ENCODE peak calls at places on chromosomes 11 and 22, in four cellular contexts. D is HL-60, N is GM12891, H is GM12878. B is an unnamed sample.

GRCh38 chr22:30245985-30246901 is at the start of gene LIF:
- DNase-seq in D (no peak), N (peak; percentile 77), H (no peak), B (peak; percentile 26)

GRCh38 chr11:115452245-115452644 is 52.0 kb downstream of the CADM1 start:
- DNase-seq in D (no peak), N (no peak), H (no peak), B (no peak)

GRCh38 chr11:115503886-115504278 is 333 bp downstream of the CADM1 start:
- DNase-seq in D (no peak), N (no peak), H (no peak), B (no peak)

GRCh38 chr11:104343578-104343977 is 179.6 kb upstream of the PDGFD start:
- DNase-seq in D (no peak), N (no peak), H (no peak), B (no peak)

GRCh38 chr11:66288138-66288865 is 641 bp downstream of the YIF1A start:
- DNase-seq in D (no peak), N (no peak), H (no peak), B (no peak)

GRCh38 chr22:50189849-50190181 is 4.1 kb downstream of the TRABD start:
- DNase-seq in D (no peak), N (no peak), H (no peak), B (no peak)

GRCh38 chr11:84687433-84687832 is 939.7 kb downstream of the DLG2 start:
- DNase-seq in D (no peak), N (no peak), H (no peak), B (no peak)

GRCh38 chr11:37657645-37658044 is 1059.6 kb upstream of the RAG2 start:
- DNase-seq in D (no peak), N (no peak), H (no peak), B (no peak)

GRCh38 chr11:86484164-86484794 is 109.6 kb downstream of the CCDC81 start:
- DNase-seq in D (no peak), N (no peak), H (no peak), B (peak; percentile 63)

GRCh38 chr22:21917206-21917958 is 35.3 kb downstream of the PPM1F start:
- DNase-seq in D (no peak), N (no peak), H (no peak), B (peak; percentile 48)

GRCh38 chr11:20754957-20755356 is 85.6 kb downstream of the NELL1 start:
- DNase-seq in D (peak; percentile 1), N (no peak), H (no peak), B (peak; percentile 4)

GRCh38 chr11:60853469-60853950 is 2.2 kb downstream of the PTGDR2 start:
- DNase-seq in D (no peak), N (no peak), H (no peak), B (no peak)

GRCh38 chr11:16912607-16913006 is 101.6 kb downstream of the PLEKHA7 start:
- DNase-seq in D (no peak), N (no peak), H (no peak), B (no peak)

GRCh38 chr11:8268530-8269461 is 5.1 kb upstream of the LMO1 start:
- DNase-seq in D (no peak), N (no peak), H (no peak), B (no peak)

GRCh38 chr11:122703541-122704272 is 48.2 kb downstream of the UBASH3B start:
- DNase-seq in D (no peak), N (no peak), H (no peak), B (no peak)

GRCh38 chr11:12560861-12561260 is 113.4 kb upstream of the TEAD1 start:
- DNase-seq in D (no peak), N (no peak), H (no peak), B (no peak)

GRCh38 chr11:59207988-59208432 is 4.7 kb downstream of the MPEG1 start:
- DNase-seq in D (no peak), N (no peak), H (peak; percentile 89), B (peak; percentile 56)

GRCh38 chr22:47596176-47596690 is 833.8 kb downstream of the TBC1D22A start:
- DNase-seq in D (no peak), N (no peak), H (no peak), B (no peak)

GRCh38 chr11:134459246-134460043 is 47.4 kb upstream of the B3GAT1 start:
- DNase-seq in D (no peak), N (no peak), H (no peak), B (no peak)

GRCh38 chr11:68008381-68009337 is 1.5 kb upstream of the ALDH3B1 start:
- DNase-seq in D (peak; percentile 85), N (no peak), H (no peak), B (no peak)

GRCh38 chr22:40979198-40979597 is 28.0 kb downstream of the RBX1 start:
- DNase-seq in D (no peak), N (no peak), H (no peak), B (no peak)

GRCh38 chr11:9264381-9265210 is 554 bp downstream of the DENND5A start:
- DNase-seq in D (peak; percentile 34), N (peak; percentile 30), H (no peak), B (no peak)

GRCh38 chr11:116397556-116398167 is 375.1 kb downstream of the BUD13 start:
- DNase-seq in D (no peak), N (no peak), H (no peak), B (no peak)

GRCh38 chr11:59062602-59063529 is 23.2 kb upstream of the GLYATL1B start:
- DNase-seq in D (no peak), N (no peak), H (no peak), B (no peak)

GRCh38 chr22:46969491-46969890 is 207.0 kb downstream of the TBC1D22A start:
- DNase-seq in D (no peak), N (peak; percentile 73), H (peak; percentile 69), B (no peak)

GRCh38 chr11:73308003-73308962 is at the start of gene ARHGEF17:
- DNase-seq in D (no peak), N (peak; percentile 57), H (no peak), B (peak; percentile 70)

GRCh38 chr11:46382644-46383403 is 1.4 kb downstream of the MDK start:
- DNase-seq in D (no peak), N (no peak), H (no peak), B (peak; percentile 73)

GRCh38 chr11:117220999-117221774 is 10.7 kb downstream of the PCSK7 start:
- DNase-seq in D (no peak), N (no peak), H (no peak), B (no peak)

GRCh38 chr22:21042978-21043855 is 2.5 kb upstream of the LRRC74B start:
- DNase-seq in D (no peak), N (no peak), H (no peak), B (peak; percentile 76)

GRCh38 chr11:117203069-117203407 is 3.9 kb downstream of the TAGLN start:
- DNase-seq in D (no peak), N (no peak), H (no peak), B (no peak)

GRCh38 chr22:38141574-38141973 is 31.1 kb upstream of the BAIAP2L2 start:
- DNase-seq in D (no peak), N (no peak), H (no peak), B (peak; percentile 69)

GRCh38 chr11:14273885-14274284 is 85.1 kb downstream of the RRAS2 start:
- DNase-seq in D (no peak), N (no peak), H (no peak), B (no peak)

GRCh38 chr11:74871037-74871436 is 77.9 kb downstream of the XRRA1 start:
- DNase-seq in D (no peak), N (no peak), H (no peak), B (peak; percentile 17)

GRCh38 chr11:125772834-125773505 is 5.7 kb downstream of the PATE2 start:
- DNase-seq in D (no peak), N (no peak), H (no peak), B (no peak)

GRCh38 chr11:20604864-20605601 is 5.6 kb downstream of the SLC6A5 start:
- DNase-seq in D (no peak), N (no peak), H (no peak), B (no peak)

GRCh38 chr11:64842851-64843841 is 1.3 kb downstream of the CDC42BPG start:
- DNase-seq in D (no peak), N (no peak), H (no peak), B (peak; percentile 71)
- TF ChIP-seq SPI1 in D (no peak), N (no peak), H (no peak), B (no peak)

GRCh38 chr11:18111005-18111404 is 5.1 kb upstream of the SAAL1 start:
- DNase-seq in D (no peak), N (no peak), H (no peak), B (no peak)
- TF ChIP-seq SPI1 in D (no peak), N (no peak), H (no peak), B (no peak)

GRCh38 chr11:94656968-94657367 is 89.8 kb downstream of the PIWIL4 start:
- DNase-seq in D (no peak), N (no peak), H (no peak), B (no peak)
- TF ChIP-seq SPI1 in D (no peak), N (no peak), H (no peak), B (no peak)

GRCh38 chr11:4560462-4560861 is 15.5 kb downstream of the OR52M1 start:
- DNase-seq in D (no peak), N (no peak), H (no peak), B (no peak)

GRCh38 chr11:4565371-4565770 is 16.2 kb upstream of the OR52I2 start:
- DNase-seq in D (no peak), N (no peak), H (no peak), B (no peak)

GRCh38 chr11:4559527-4560440 is 14.8 kb downstream of the OR52M1 start:
- DNase-seq in D (no peak), N (no peak), H (no peak), B (no peak)
- TF ChIP-seq SPI1 in D (no peak), N (no peak), H (no peak), B (no peak)

GRCh38 chr11:78645226-78646202 is 70.8 kb upstream of the NARS2 start:
- DNase-seq in D (peak; percentile 42), N (peak; percentile 43), H (peak; percentile 35), B (peak; percentile 76)
- TF ChIP-seq SPI1 in D (no peak), N (no peak), H (no peak), B (no peak)

GRCh38 chr11:120431633-120432032 is 79.9 kb upstream of the GRIK4 start:
- DNase-seq in D (no peak), N (no peak), H (no peak), B (peak; percentile 17)

DNA sequence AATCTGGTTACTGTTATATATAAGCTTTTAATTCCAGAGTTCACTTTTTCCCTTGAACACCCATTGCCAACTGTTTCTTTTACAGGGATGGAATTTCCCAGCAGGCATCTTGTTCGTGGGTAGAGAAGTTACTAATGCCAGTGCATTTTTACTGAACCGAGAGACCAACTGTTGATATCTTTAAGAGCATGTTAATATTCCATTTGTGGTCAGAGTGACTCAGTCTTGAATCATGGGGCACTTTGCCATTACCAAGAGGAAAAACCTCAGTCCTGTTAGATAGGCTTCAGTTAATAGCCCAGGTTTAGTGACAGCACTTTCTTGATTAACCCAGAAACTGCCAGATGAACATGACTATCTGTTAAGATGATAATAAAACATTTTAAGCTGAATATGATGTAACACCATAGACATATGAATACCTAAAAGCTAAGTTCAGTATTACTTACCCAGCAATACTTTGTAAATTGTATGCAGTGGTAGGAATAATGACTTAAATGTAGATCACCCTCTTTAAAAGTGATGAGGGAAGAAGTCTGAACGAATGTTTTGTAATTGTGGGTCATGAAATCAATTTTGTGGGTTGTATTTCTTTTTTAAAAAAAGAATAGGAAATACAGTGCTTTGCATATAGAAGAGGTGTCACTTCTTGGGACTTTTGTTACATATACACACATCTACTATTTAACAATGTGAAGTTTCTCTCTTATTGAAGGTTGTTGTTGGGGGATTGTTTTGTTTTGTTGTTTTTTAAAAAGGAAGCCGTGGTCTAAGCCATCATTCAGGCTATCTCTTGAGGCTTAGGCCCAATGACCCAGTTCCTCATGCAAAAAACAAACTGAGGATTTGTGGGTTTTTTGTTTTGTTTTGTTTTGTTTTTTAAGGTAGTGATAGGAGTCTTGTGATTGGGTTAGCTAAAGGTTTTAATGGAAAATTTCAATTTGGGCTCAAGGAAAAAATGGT is 79.2 kb upstream of the GRIK4 start:
- DNase-seq in D (peak; percentile 22), N (no peak), H (peak; percentile 33), B (peak; percentile 11)
- TF ChIP-seq SPI1 in D (no peak), N (peak; percentile 53), H (peak; percentile 31), B (no peak)

B was measured in K562.